ENCODE peak calls at places on chromosomes 16 and 17, in ten cellular contexts. T is GM12891; F is activated effector memory CD4-positive, alpha-beta T cell treated with Interleukin-2 at 50 U/mL for 16 hours; J is nucleus accumbens; O is T-helper 22 cell; M is GM23248; W is mucosa of gallbladder; R is HTR-8/SVneo; X is Right ventricle myocardium inferior; Y is GM06990. S is an unnamed sample.

GRCh38 chr16:4660454-4661007 is 32.8 kb upstream of the NUDT16L1 start:
- DNase-seq in Y (peak; percentile 58), J (no peak), X (peak; percentile 68), M (peak; percentile 82), T (no peak), F (peak; percentile 19), R (no peak), O (peak; percentile 61), W (peak; percentile 72), S (no peak)

GRCh38 chr16:13957197-13958078 is 37.5 kb downstream of the ERCC4 start:
- DNase-seq in X (peak; percentile 82), F (no peak), R (peak; percentile 80), T (no peak), J (no peak), Y (peak; percentile 61), O (no peak), M (peak; percentile 96), W (peak; percentile 71), S (no peak)

GRCh38 chr17:27651411-27652345 is 20.7 kb downstream of the LGALS9 start:
- DNase-seq in W (peak; percentile 74), X (no peak), M (peak; percentile 48), J (peak; percentile 17), Y (no peak), T (no peak), F (peak; percentile 37), R (no peak), O (peak; percentile 15), S (no peak)

GRCh38 chr17:8797621-8798175 is 1.5 kb downstream of the MFSD6L start:
- DNase-seq in J (no peak), X (no peak), M (no peak), W (no peak), R (no peak), O (no peak), T (no peak), Y (no peak), F (no peak), S (no peak)

GRCh38 chr16:70691223-70692129 is 5.6 kb upstream of the MTSS2 start:
- DNase-seq in M (peak; percentile 100), O (no peak), J (peak; percentile 74), X (peak; percentile 86), T (no peak), Y (no peak), W (peak; percentile 75), F (no peak), R (no peak), S (peak; percentile 65)

GRCh38 chr17:82020874-82021727 is 1.6 kb downstream of the CENPX start:
- DNase-seq in R (peak; percentile 62), Y (peak; percentile 58), F (peak; percentile 35), M (peak; percentile 86), T (no peak), J (peak; percentile 47), X (no peak), O (no peak), W (peak; percentile 80), S (peak; percentile 84)

GRCh38 chr16:81158964-81159363 is 62.8 kb upstream of the GCSH start:
- DNase-seq in W (no peak), F (no peak), J (peak; percentile 64), T (no peak), Y (no peak), O (no peak), M (no peak), R (no peak), X (no peak), S (peak; percentile 35)

GRCh38 chr17:64090144-64090543 is 39.8 kb downstream of the ERN1 start:
- DNase-seq in R (no peak), J (no peak), M (no peak), O (no peak), X (no peak), Y (no peak), T (no peak), W (no peak), F (no peak), S (no peak)

GRCh38 chr17:62735027-62735651 is 73.0 kb downstream of the MARCHF10 start:
- DNase-seq in Y (no peak), R (no peak), F (no peak), T (no peak), W (no peak), O (no peak), X (no peak), J (no peak), M (no peak), S (no peak)

GRCh38 chr17:43661699-43662431 is at the start of gene MEOX1:
- DNase-seq in Y (peak; percentile 33), T (no peak), M (peak; percentile 66), X (no peak), O (no peak), F (no peak), R (peak; percentile 90), W (no peak), J (no peak), S (no peak)

GRCh38 chr17:64661981-64662773 is at the start of gene SMURF2:
- DNase-seq in X (peak; percentile 92), J (peak; percentile 63), W (peak; percentile 76), R (peak; percentile 74), M (peak; percentile 91), Y (peak; percentile 80), T (peak; percentile 87), O (peak; percentile 75), F (peak; percentile 79), S (peak; percentile 90)

GRCh38 chr16:24538756-24539294 is 541 bp upstream of the RBBP6 start:
- DNase-seq in W (no peak), X (peak; percentile 73), F (no peak), R (peak; percentile 65), O (no peak), J (no peak), M (peak; percentile 85), T (no peak), Y (no peak), S (no peak)

GRCh38 chr16:58385218-58385773 is 7.0 kb upstream of the GINS3 start:
- DNase-seq in Y (no peak), M (no peak), R (no peak), J (no peak), F (no peak), O (no peak), X (no peak), W (no peak), T (no peak), S (no peak)

GRCh38 chr16:50666658-50667496 is 14.2 kb downstream of the SNX20 start:
- DNase-seq in O (no peak), M (no peak), W (no peak), T (peak; percentile 62), J (no peak), R (no peak), Y (peak; percentile 58), X (no peak), F (peak; percentile 37), S (no peak)

GRCh38 chr17:43584666-43585102 is 38.5 kb upstream of the ETV4 start:
- DNase-seq in F (no peak), R (no peak), Y (no peak), W (no peak), T (no peak), O (no peak), J (no peak), M (peak; percentile 55), X (no peak), S (no peak)

GRCh38 chr16:67841198-67841815 is 813 bp upstream of the THAP11 start:
- DNase-seq in X (no peak), J (no peak), O (no peak), W (no peak), R (no peak), Y (no peak), T (no peak), F (no peak), M (no peak), S (no peak)

GRCh38 chr16:73058221-73058615 is 10.3 kb upstream of the ZFHX3 start:
- DNase-seq in W (no peak), O (no peak), F (no peak), M (peak; percentile 77), T (peak; percentile 68), X (no peak), R (peak; percentile 31), J (no peak), Y (peak; percentile 77), S (no peak)

GRCh38 chr17:14997290-14997689 is 267.8 kb downstream of the PMP22 start:
- DNase-seq in Y (no peak), X (no peak), R (no peak), J (no peak), M (no peak), T (no peak), O (no peak), F (no peak), W (no peak), S (no peak)

GRCh38 chr17:8015236-8015956 is 13.0 kb downstream of the GUCY2D start:
- DNase-seq in F (no peak), J (no peak), O (no peak), Y (no peak), M (no peak), T (no peak), R (no peak), W (no peak), X (no peak), S (no peak)

GRCh38 chr16:716250-716607 is 1.3 kb downstream of the METRN start:
- DNase-seq in J (peak; percentile 90), X (no peak), O (no peak), T (no peak), F (no peak), M (peak; percentile 63), R (no peak), W (no peak), Y (no peak), S (peak; percentile 93)

GRCh38 chr16:5706206-5706605 is 608.6 kb upstream of the EEF2KMT start:
- DNase-seq in T (no peak), F (no peak), R (no peak), O (no peak), X (no peak), Y (no peak), W (no peak), J (no peak), M (no peak), S (no peak)

GRCh38 chr17:74430706-74431567 is 951 bp upstream of the GPRC5C start:
- DNase-seq in J (peak; percentile 63), M (peak; percentile 85), W (peak; percentile 88), F (no peak), R (peak; percentile 84), T (peak; percentile 67), X (peak; percentile 91), Y (peak; percentile 72), O (no peak), S (peak; percentile 60)

GRCh38 chr16:88461291-88462269 is 8.5 kb downstream of the ZFPM1 start:
- DNase-seq in W (no peak), M (no peak), Y (no peak), F (no peak), T (no peak), J (no peak), R (no peak), X (no peak), O (no peak), S (no peak)

GRCh38 chr16:2148714-2149629 is 547 bp downstream of the RAB26 start:
- DNase-seq in T (no peak), J (no peak), Y (peak; percentile 48), X (no peak), F (no peak), O (no peak), M (peak; percentile 61), R (no peak), W (no peak), S (no peak)

GRCh38 chr16:31513126-31513525 is 4.9 kb upstream of the RUSF1 start:
- DNase-seq in X (no peak), T (no peak), F (no peak), M (peak; percentile 75), J (no peak), Y (no peak), W (no peak), O (no peak), R (peak; percentile 43), S (no peak)

GRCh38 chr17:43723697-43724359 is 34.8 kb downstream of the SOST start:
- DNase-seq in F (no peak), W (no peak), Y (no peak), T (no peak), J (no peak), O (no peak), X (no peak), R (peak; percentile 88), M (peak; percentile 88), S (no peak)

GRCh38 chr17:27457731-27458523 is 1.7 kb downstream of the KSR1 start:
- DNase-seq in T (no peak), X (no peak), O (no peak), Y (no peak), F (no peak), R (no peak), M (peak; percentile 41), W (no peak), J (peak; percentile 18), S (no peak)

GRCh38 chr16:58638148-58639036 is 8.8 kb upstream of the CNOT1 start:
- DNase-seq in W (no peak), T (no peak), X (no peak), O (no peak), M (peak; percentile 96), Y (no peak), R (peak; percentile 83), F (no peak), J (no peak), S (no peak)

S was measured in frontal cortex.